ENCODE peak calls at places on chromosomes 16 and 17, in nine cellular contexts. T is left ventricle myocardium inferior, Q is dorsolateral prefrontal cortex, F is neural progenitor cell, W is pancreas, B is tibial artery, N is SJCRH30, U is MM.1S, D is WERI-Rb-1. K is an unnamed sample. For H3K27me3, the result is how much of the 10 kb centered on the place peaks cover.

GRCh38 chr16:14241631-14242030 is 170.5 kb downstream of the MRTFB start:
- DNase-seq in U (no peak), W (no peak), D (no peak), B (no peak), F (no peak), T (no peak), Q (no peak), N (no peak), K (no peak)

GRCh38 chr17:63544467-63545301 is 5.6 kb upstream of the DCAF7 start:
- DNase-seq in F (no peak), N (no peak), B (no peak), W (no peak), U (no peak), Q (no peak), D (no peak), T (no peak), K (peak)

GRCh38 chr16:12395266-12395665 is 408.4 kb downstream of the CPPED1 start:
- DNase-seq in Q (no peak), T (no peak), N (no peak), W (no peak), F (no peak), U (no peak), B (no peak), D (no peak), K (no peak)

GRCh38 chr17:44115585-44116415 is 7.6 kb downstream of the HDAC5 start:
- DNase-seq in W (no peak), N (peak), U (peak), B (no peak), T (no peak), F (peak), Q (no peak), D (peak), K (peak)

GRCh38 chr17:32393904-32394303 is 43.9 kb downstream of the ZNF207 start:
- DNase-seq in F (no peak), D (no peak), Q (no peak), T (no peak), B (no peak), N (no peak), U (no peak), W (no peak), K (no peak)

GRCh38 chr16:68284847-68285246 is 20.5 kb downstream of the SLC7A6 start:
- DNase-seq in U (peak), W (no peak), B (no peak), D (no peak), Q (no peak), N (no peak), T (no peak), F (no peak), K (no peak)

GRCh38 chr17:49337900-49338299 is 24.1 kb downstream of the ZNF652 start:
- DNase-seq in B (no peak), U (no peak), T (no peak), Q (no peak), F (no peak), D (no peak), W (no peak), N (no peak), K (no peak)

GRCh38 chr16:79931721-79932120 is 331.2 kb upstream of the MAF start:
- DNase-seq in Q (no peak), B (no peak), W (no peak), F (no peak), D (no peak), N (no peak), T (no peak), U (no peak), K (no peak)

GRCh38 chr17:75182319-75182568 is 515 bp downstream of the SUMO2 start:
- DNase-seq in U (no peak), B (no peak), N (no peak), D (no peak), Q (no peak), W (no peak), F (no peak), T (no peak), K (no peak)

GRCh38 chr16:48279199-48279598 is 31.9 kb upstream of the ABCC11 start:
- DNase-seq in B (no peak), Q (no peak), N (no peak), U (no peak), T (no peak), D (no peak), W (no peak), F (no peak), K (no peak)

GRCh38 chr16:66204761-66205160 is 161.7 kb upstream of the CDH5 start:
- DNase-seq in W (no peak), U (no peak), B (no peak), F (no peak), Q (no peak), D (no peak), N (no peak), T (no peak), K (no peak)

GRCh38 chr16:68707341-68708152 is 29.5 kb upstream of the CDH1 start:
- DNase-seq in N (peak), U (no peak), F (peak), B (no peak), W (peak), T (peak), D (no peak), Q (no peak), K (no peak)

GRCh38 chr16:86421995-86422394 is 88.3 kb upstream of the FOXF1 start:
- DNase-seq in F (no peak), W (no peak), D (no peak), T (no peak), B (no peak), N (no peak), U (no peak), Q (no peak), K (no peak)
- H3K27me3 ChIP-seq in F (under half), W (under half), D (under half), T (under half), B (under half), N (under half), U (under half), Q (under half), K (under half)

DNA sequence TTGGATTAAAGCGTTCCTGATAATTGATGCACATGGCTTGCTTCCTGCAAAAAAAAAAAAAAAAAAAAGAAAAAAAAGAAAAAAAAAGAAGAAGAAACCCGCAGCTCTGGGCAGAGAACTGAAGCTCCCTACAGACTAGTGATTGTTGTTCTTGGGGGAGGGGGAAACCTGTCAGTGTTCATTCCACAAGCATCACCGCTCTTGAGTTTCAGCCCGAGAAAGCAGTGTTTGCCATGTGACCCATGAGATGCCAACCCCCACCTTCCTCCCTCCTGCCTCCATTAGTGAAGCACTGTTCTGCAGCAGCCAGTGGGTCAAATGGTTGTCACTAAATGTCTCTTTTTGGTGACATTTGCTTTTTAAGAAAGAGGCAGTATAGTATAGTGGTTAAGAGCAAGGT is 1.7 kb downstream of the USP43 start:
- DNase-seq in U (no peak), Q (no peak), N (no peak), D (no peak), B (no peak), W (no peak), T (no peak), F (peak), K (no peak)
- H3K27me3 ChIP-seq in U (under half), Q (under half), N (under half), D (under half), B (under half), W (under half), T (half or more), F (half or more), K (under half)

GRCh38 chr16:56631197-56631596 is 1.3 kb upstream of the MT1M start:
- DNase-seq in D (no peak), Q (no peak), B (no peak), W (no peak), U (no peak), F (no peak), N (no peak), T (no peak), K (no peak)

GRCh38 chr16:56632160-56632847 is at the start of gene MT1M:
- DNase-seq in N (no peak), W (peak), U (no peak), T (peak), F (peak), B (peak), Q (peak), D (no peak), K (peak)

GRCh38 chr16:56630134-56630533 is 2.3 kb upstream of the MT1M start:
- DNase-seq in F (no peak), B (no peak), W (no peak), Q (no peak), N (no peak), T (no peak), D (no peak), U (peak), K (no peak)

GRCh38 chr16:56632848-56633365 is 448 bp downstream of the MT1M start:
- DNase-seq in B (no peak), U (no peak), F (no peak), D (no peak), T (no peak), Q (no peak), W (no peak), N (no peak), K (no peak)

GRCh38 chr16:56631832-56632159 is 663 bp upstream of the MT1M start:
- DNase-seq in W (no peak), D (no peak), B (no peak), Q (no peak), F (no peak), N (no peak), U (no peak), T (no peak), K (no peak)
- H3K27me3 ChIP-seq in W (under half), D (under half), B (under half), Q (under half), F (half or more), N (under half), U (half or more), T (under half), K (under half)

DNA sequence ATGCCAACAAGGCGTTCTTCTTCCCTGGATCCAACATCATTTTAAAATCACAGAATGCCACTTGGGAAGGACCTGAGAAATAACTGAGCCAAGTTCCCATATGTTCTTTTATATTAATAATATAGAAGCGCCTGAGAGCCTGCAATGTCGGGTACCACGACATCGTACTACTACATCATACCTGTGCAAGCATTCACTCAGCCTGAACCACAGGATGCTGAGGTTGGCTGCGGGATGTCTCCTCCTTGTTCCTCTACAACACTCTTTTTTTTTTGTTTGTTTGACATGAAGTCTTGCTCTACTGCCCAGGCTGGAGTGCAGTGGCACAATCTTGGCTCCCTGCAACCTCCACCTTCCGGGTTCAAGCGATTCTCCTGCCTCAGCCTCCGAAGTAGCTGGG is 2.1 kb upstream of the ATP2C2 start:
- DNase-seq in T (no peak), U (no peak), N (no peak), W (no peak), F (no peak), B (no peak), D (no peak), Q (no peak), K (no peak)
- H3K27me3 ChIP-seq in T (half or more), U (under half), N (under half), W (under half), F (half or more), B (under half), D (under half), Q (under half), K (under half)

K was measured in aorta.